ENCODE peak calls at places on chromosomes 12 and 14, in ten cellular contexts. One of them, this sample, is unnamed.

GRCh38 chr12:75747572-75747995 is 236.2 kb upstream of the KRR1 start:
- DNase-seq in fibroblast of pulmonary artery: peak
- DNase-seq in upper lobe of right lung: no peak
- DNase-seq in Kasumi-1: no peak
- DNase-seq in T-cell: no peak
- DNase-seq in RKO: no peak
- DNase-seq in ovary: no peak
- DNase-seq in stimulated activated CD8-positive, alpha-beta memory T cell treated with anti-CD3 and anti-CD28 coated beads, Interleukin-15, amount 100 ng/mL, for 4 hours: no peak
- DNase-seq in EL: peak
- DNase-seq in progenitor cell of endocrine pancreas: no peak
- DNase-seq in this sample: peak

GRCh38 chr14:29220077-29220476 is 453.5 kb downstream of the FOXG1 start:
- DNase-seq in fibroblast of pulmonary artery: no peak
- DNase-seq in upper lobe of right lung: no peak
- DNase-seq in Kasumi-1: no peak
- DNase-seq in T-cell: no peak
- DNase-seq in RKO: no peak
- DNase-seq in ovary: no peak
- DNase-seq in stimulated activated CD8-positive, alpha-beta memory T cell treated with anti-CD3 and anti-CD28 coated beads, Interleukin-15, amount 100 ng/mL, for 4 hours: no peak
- DNase-seq in EL: no peak
- DNase-seq in progenitor cell of endocrine pancreas: no peak
- DNase-seq in this sample: no peak

GRCh38 chr12:15962760-15963159 is 51.6 kb downstream of the DERA start:
- DNase-seq in fibroblast of pulmonary artery: peak
- DNase-seq in upper lobe of right lung: no peak
- DNase-seq in Kasumi-1: no peak
- DNase-seq in T-cell: no peak
- DNase-seq in RKO: no peak
- DNase-seq in ovary: no peak
- DNase-seq in stimulated activated CD8-positive, alpha-beta memory T cell treated with anti-CD3 and anti-CD28 coated beads, Interleukin-15, amount 100 ng/mL, for 4 hours: no peak
- DNase-seq in EL: peak
- DNase-seq in progenitor cell of endocrine pancreas: no peak
- DNase-seq in this sample: peak

GRCh38 chr12:99498756-99499155 is 148.8 kb upstream of the GARIN6 start:
- DNase-seq in fibroblast of pulmonary artery: no peak
- DNase-seq in upper lobe of right lung: no peak
- DNase-seq in Kasumi-1: no peak
- DNase-seq in T-cell: no peak
- DNase-seq in RKO: peak
- DNase-seq in ovary: no peak
- DNase-seq in stimulated activated CD8-positive, alpha-beta memory T cell treated with anti-CD3 and anti-CD28 coated beads, Interleukin-15, amount 100 ng/mL, for 4 hours: no peak
- DNase-seq in EL: peak
- DNase-seq in progenitor cell of endocrine pancreas: no peak
- DNase-seq in this sample: peak

GRCh38 chr12:131755305-131756113 is 44.6 kb downstream of the SFSWAP start:
- DNase-seq in fibroblast of pulmonary artery: peak
- DNase-seq in upper lobe of right lung: no peak
- DNase-seq in Kasumi-1: peak
- DNase-seq in T-cell: no peak
- DNase-seq in RKO: peak
- DNase-seq in ovary: no peak
- DNase-seq in stimulated activated CD8-positive, alpha-beta memory T cell treated with anti-CD3 and anti-CD28 coated beads, Interleukin-15, amount 100 ng/mL, for 4 hours: no peak
- DNase-seq in EL: peak
- DNase-seq in progenitor cell of endocrine pancreas: no peak
- DNase-seq in this sample: peak

GRCh38 chr12:96985515-96986362 is 78.7 kb downstream of the NEDD1 start:
- DNase-seq in fibroblast of pulmonary artery: no peak
- DNase-seq in upper lobe of right lung: peak
- DNase-seq in Kasumi-1: no peak
- DNase-seq in T-cell: peak
- DNase-seq in RKO: no peak
- DNase-seq in ovary: no peak
- DNase-seq in stimulated activated CD8-positive, alpha-beta memory T cell treated with anti-CD3 and anti-CD28 coated beads, Interleukin-15, amount 100 ng/mL, for 4 hours: no peak
- DNase-seq in EL: peak
- DNase-seq in progenitor cell of endocrine pancreas: peak
- DNase-seq in this sample: no peak

GRCh38 chr12:114812858-114813761 is 129.1 kb upstream of the TBX3 start:
- DNase-seq in fibroblast of pulmonary artery: peak
- DNase-seq in upper lobe of right lung: no peak
- DNase-seq in Kasumi-1: no peak
- DNase-seq in T-cell: no peak
- DNase-seq in RKO: no peak
- DNase-seq in ovary: peak
- DNase-seq in stimulated activated CD8-positive, alpha-beta memory T cell treated with anti-CD3 and anti-CD28 coated beads, Interleukin-15, amount 100 ng/mL, for 4 hours: no peak
- DNase-seq in EL: no peak
- DNase-seq in progenitor cell of endocrine pancreas: no peak
- DNase-seq in this sample: peak

GRCh38 chr12:39239484-39240143 is 203.3 kb downstream of the KIF21A start:
- DNase-seq in fibroblast of pulmonary artery: no peak
- DNase-seq in upper lobe of right lung: no peak
- DNase-seq in Kasumi-1: no peak
- DNase-seq in T-cell: no peak
- DNase-seq in RKO: no peak
- DNase-seq in ovary: no peak
- DNase-seq in stimulated activated CD8-positive, alpha-beta memory T cell treated with anti-CD3 and anti-CD28 coated beads, Interleukin-15, amount 100 ng/mL, for 4 hours: no peak
- DNase-seq in EL: no peak
- DNase-seq in progenitor cell of endocrine pancreas: no peak
- DNase-seq in this sample: no peak

GRCh38 chr12:6765634-6766581 is at the start of gene PTMS:
- DNase-seq in fibroblast of pulmonary artery: peak
- DNase-seq in upper lobe of right lung: peak
- DNase-seq in Kasumi-1: peak
- DNase-seq in T-cell: no peak
- DNase-seq in RKO: peak
- DNase-seq in ovary: peak
- DNase-seq in stimulated activated CD8-positive, alpha-beta memory T cell treated with anti-CD3 and anti-CD28 coated beads, Interleukin-15, amount 100 ng/mL, for 4 hours: no peak
- DNase-seq in EL: peak
- DNase-seq in progenitor cell of endocrine pancreas: peak
- DNase-seq in this sample: peak

GRCh38 chr12:124727244-124727673 is 136.4 kb downstream of the SCARB1 start:
- DNase-seq in fibroblast of pulmonary artery: peak
- DNase-seq in upper lobe of right lung: peak
- DNase-seq in Kasumi-1: peak
- DNase-seq in T-cell: no peak
- DNase-seq in RKO: no peak
- DNase-seq in ovary: peak
- DNase-seq in stimulated activated CD8-positive, alpha-beta memory T cell treated with anti-CD3 and anti-CD28 coated beads, Interleukin-15, amount 100 ng/mL, for 4 hours: no peak
- DNase-seq in EL: peak
- DNase-seq in progenitor cell of endocrine pancreas: no peak
- DNase-seq in this sample: no peak

GRCh38 chr14:81313775-81314429 is 86.2 kb downstream of the STON2 start:
- DNase-seq in fibroblast of pulmonary artery: no peak
- DNase-seq in upper lobe of right lung: no peak
- DNase-seq in Kasumi-1: no peak
- DNase-seq in T-cell: no peak
- DNase-seq in RKO: no peak
- DNase-seq in ovary: no peak
- DNase-seq in stimulated activated CD8-positive, alpha-beta memory T cell treated with anti-CD3 and anti-CD28 coated beads, Interleukin-15, amount 100 ng/mL, for 4 hours: no peak
- DNase-seq in EL: no peak
- DNase-seq in progenitor cell of endocrine pancreas: no peak
- DNase-seq in this sample: no peak

GRCh38 chr12:98758331-98758730 is 113.2 kb downstream of the APAF1 start:
- DNase-seq in fibroblast of pulmonary artery: peak
- DNase-seq in upper lobe of right lung: no peak
- DNase-seq in Kasumi-1: no peak
- DNase-seq in T-cell: no peak
- DNase-seq in RKO: no peak
- DNase-seq in ovary: no peak
- DNase-seq in stimulated activated CD8-positive, alpha-beta memory T cell treated with anti-CD3 and anti-CD28 coated beads, Interleukin-15, amount 100 ng/mL, for 4 hours: no peak
- DNase-seq in EL: peak
- DNase-seq in progenitor cell of endocrine pancreas: no peak
- DNase-seq in this sample: peak

GRCh38 chr12:46269429-46270241 is 792 bp upstream of the SLC38A1 start:
- DNase-seq in fibroblast of pulmonary artery: no peak
- DNase-seq in upper lobe of right lung: no peak
- DNase-seq in Kasumi-1: peak
- DNase-seq in T-cell: peak
- DNase-seq in RKO: peak
- DNase-seq in ovary: peak
- DNase-seq in stimulated activated CD8-positive, alpha-beta memory T cell treated with anti-CD3 and anti-CD28 coated beads, Interleukin-15, amount 100 ng/mL, for 4 hours: peak
- DNase-seq in EL: no peak
- DNase-seq in progenitor cell of endocrine pancreas: no peak
- DNase-seq in this sample: no peak

GRCh38 chr12:122869207-122869973 is 26.5 kb downstream of the VPS37B start:
- DNase-seq in fibroblast of pulmonary artery: no peak
- DNase-seq in upper lobe of right lung: no peak
- DNase-seq in Kasumi-1: no peak
- DNase-seq in T-cell: no peak
- DNase-seq in RKO: no peak
- DNase-seq in ovary: no peak
- DNase-seq in stimulated activated CD8-positive, alpha-beta memory T cell treated with anti-CD3 and anti-CD28 coated beads, Interleukin-15, amount 100 ng/mL, for 4 hours: no peak
- DNase-seq in EL: no peak
- DNase-seq in progenitor cell of endocrine pancreas: no peak
- DNase-seq in this sample: no peak